ENCODE peak calls at places on chromosomes 1 and 21, in four cellular contexts. T is A549, C is K562, L is HepG2. U is an unnamed sample.

GRCh38 chr1:154975409-154976205 is 1.1 kb downstream of the CKS1B start:
- DNase-seq in L (no peak), C (no peak), T (peak), U (peak)

GRCh38 chr1:1510912-1511532 is 940 bp upstream of the ATAD3A start:
- DNase-seq in C (peak), T (peak), L (peak), U (no peak)

GRCh38 chr1:231699769-231700168 is 73.2 kb downstream of the DISC1 start:
- DNase-seq in C (no peak), T (no peak), L (no peak), U (no peak)

GRCh38 chr1:207752456-207753132 is 740 bp downstream of the CD46 start:
- DNase-seq in C (peak), L (peak), T (peak), U (no peak)

GRCh38 chr1:60894121-60894520 is 188.2 kb upstream of the NFIA start:
- DNase-seq in L (no peak), C (no peak), T (no peak), U (no peak)

GRCh38 chr1:233432916-233433315 is 105.4 kb downstream of the MAP3K21 start:
- DNase-seq in C (no peak), T (no peak), L (no peak), U (no peak)

GRCh38 chr21:43988506-43989230 is 23.4 kb upstream of the TRAPPC10 start:
- DNase-seq in L (no peak), T (no peak), C (no peak), U (no peak)

GRCh38 chr1:199089393-199090122 is 450.7 kb downstream of the PTPRC start:
- DNase-seq in L (no peak), C (no peak), T (no peak), U (peak)

GRCh38 chr1:2543543-2544092 is 12.6 kb upstream of the TNFRSF14 start:
- DNase-seq in T (no peak), L (no peak), C (no peak), U (no peak)

GRCh38 chr1:202107801-202108731 is 14.7 kb upstream of the GPR37L1 start:
- DNase-seq in T (peak), L (no peak), C (peak), U (no peak)

GRCh38 chr1:20486457-20487235 is 636 bp upstream of the CAMK2N1 start:
- DNase-seq in L (peak), T (peak), C (peak), U (no peak)

GRCh38 chr1:8189931-8190483 is 127.9 kb upstream of the SLC45A1 start:
- DNase-seq in C (no peak), T (peak), L (peak), U (no peak)

GRCh38 chr1:221100196-221100950 is 221.1 kb downstream of the HLX start:
- DNase-seq in C (no peak), T (peak), L (no peak), U (no peak)

GRCh38 chr1:241600496-241600901 is 39.7 kb downstream of the CHML start:
- DNase-seq in L (no peak), C (no peak), T (no peak), U (peak)

GRCh38 chr1:212655668-212656440 is 43.8 kb downstream of the BATF3 start:
- DNase-seq in T (no peak), L (no peak), C (no peak), U (no peak)

GRCh38 chr1:197618065-197618464 is 157.2 kb downstream of the DENND1B start:
- DNase-seq in C (no peak), T (no peak), L (peak), U (no peak)

GRCh38 chr1:215797859-215798258 is 230.8 kb downstream of the KCTD3 start:
- DNase-seq in T (no peak), L (no peak), C (no peak), U (no peak)

GRCh38 chr1:44276901-44277300 is 63.6 kb downstream of the DMAP1 start:
- DNase-seq in L (no peak), T (no peak), C (no peak), U (no peak)

GRCh38 chr1:98333936-98334335 is 327.6 kb upstream of the SNX7 start:
- DNase-seq in T (no peak), L (no peak), C (no peak), U (no peak)

GRCh38 chr21:43361493-43362296 is 65.2 kb downstream of the SIK1 start:
- DNase-seq in C (no peak), L (no peak), T (no peak), U (peak)

GRCh38 chr1:25609921-25610320 is 6.7 kb upstream of the MAN1C1 start:
- DNase-seq in C (no peak), T (no peak), L (no peak), U (no peak)

GRCh38 chr1:205003358-205004145 is 39.5 kb upstream of the CNTN2 start:
- DNase-seq in L (no peak), C (no peak), T (no peak), U (no peak)

GRCh38 chr1:39047374-39048229 is 21.5 kb downstream of the NDUFS5 start:
- DNase-seq in C (peak), T (peak), L (peak), U (peak)

GRCh38 chr1:192311281-192311680 is 5.5 kb upstream of the RGS21 start:
- DNase-seq in C (no peak), L (peak), T (peak), U (no peak)

GRCh38 chr1:38589036-38589435 is 270.5 kb downstream of the RRAGC start:
- DNase-seq in C (no peak), T (no peak), L (no peak), U (no peak)

GRCh38 chr1:226723640-226724532 is 15.2 kb downstream of the ITPKB start:
- DNase-seq in C (peak), L (no peak), T (no peak), U (no peak)

GRCh38 chr21:18000961-18001522 is 181.9 kb upstream of the C21orf91 start:
- DNase-seq in C (no peak), T (no peak), L (peak), U (no peak)

DNA sequence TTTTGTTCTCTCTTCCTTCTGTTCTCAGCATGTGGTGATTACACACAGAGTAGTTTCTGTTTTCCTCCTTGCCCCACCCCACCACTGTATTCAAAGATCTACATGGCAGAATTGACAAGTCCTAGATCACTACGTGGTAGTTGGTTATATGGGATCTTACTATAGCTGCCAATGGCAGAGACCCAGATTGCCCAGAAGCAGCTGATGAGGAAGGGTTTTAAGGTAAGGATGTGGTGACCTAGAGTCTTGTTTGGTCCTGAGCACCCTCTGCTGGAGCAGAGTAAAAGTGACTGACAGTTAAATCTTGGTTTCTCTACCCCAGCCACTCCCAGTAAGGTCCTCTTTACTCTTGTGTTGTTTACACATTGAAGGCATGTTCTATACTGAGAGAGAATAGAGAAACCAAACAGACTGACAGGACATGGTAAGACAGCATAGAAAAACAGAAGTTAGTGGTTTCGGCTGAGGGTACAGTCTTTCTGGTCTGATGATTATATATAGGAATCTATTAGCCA is 22.8 kb upstream of the STRIP1 start:
- DNase-seq in L (peak), C (peak), T (peak), U (peak)
- TF ChIP-seq CTCF in L (peak), C (peak), T (peak), U (peak)

GRCh38 chr1:157562515-157562914 is 10.2 kb upstream of the FCRL5 start:
- DNase-seq in C (no peak), T (no peak), L (no peak), U (peak)
- TF ChIP-seq CHD4 in C (no peak), T (no peak), L (no peak), U (no peak)

GRCh38 chr1:167510244-167510643 is 8.1 kb downstream of the CD247 start:
- DNase-seq in T (no peak), L (no peak), C (peak), U (no peak)
- TF ChIP-seq CTCF in T (no peak), L (no peak), C (no peak), U (no peak)

DNA sequence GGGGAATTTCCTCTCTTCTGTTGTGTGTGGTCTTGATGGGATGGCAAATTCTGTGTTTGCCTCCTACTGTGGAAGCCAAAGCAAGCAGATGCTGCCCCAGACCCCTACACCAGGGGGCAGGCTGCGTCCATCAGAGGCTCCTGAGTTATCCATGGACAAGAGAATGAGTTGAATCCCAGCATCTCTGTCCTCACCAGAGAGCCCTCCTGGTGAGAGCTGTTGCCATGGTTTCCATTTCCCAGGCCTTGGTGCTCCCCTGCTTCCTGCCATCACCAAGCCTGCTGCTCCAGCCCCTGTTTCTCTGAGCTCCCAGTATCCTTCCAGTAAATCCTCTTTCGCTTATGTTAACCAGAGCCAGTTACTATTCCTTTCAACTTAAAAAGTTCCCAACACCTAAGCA is 20.4 kb upstream of the GNG12 start:
- DNase-seq in L (peak), T (peak), C (peak), U (no peak)
- TF ChIP-seq CHD4 in L (no peak), T (no peak), C (no peak), U (no peak)

DNA sequence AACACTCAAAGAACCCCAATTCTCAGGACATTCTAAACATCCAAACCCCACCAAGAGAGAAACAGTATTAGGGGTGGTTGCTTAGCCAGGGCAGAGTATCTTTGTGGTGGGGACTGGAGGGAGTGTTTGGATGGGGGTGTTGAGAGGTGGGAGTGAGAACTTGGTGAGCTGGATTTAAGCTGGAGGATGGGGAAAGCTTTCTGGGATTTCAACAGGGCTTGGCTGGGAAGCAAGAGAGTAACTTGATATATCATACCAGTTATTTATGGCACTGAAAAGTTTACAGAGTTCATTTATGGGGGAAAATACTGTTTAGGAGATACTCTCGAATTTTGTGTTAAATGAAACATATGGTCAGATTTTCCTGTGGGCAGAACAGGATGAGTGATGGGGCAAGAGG is 6.8 kb upstream of the CNIH3 start:
- DNase-seq in C (no peak), L (no peak), T (no peak), U (no peak)
- TF ChIP-seq CTCF in C (no peak), L (no peak), T (no peak), U (no peak)

DNA sequence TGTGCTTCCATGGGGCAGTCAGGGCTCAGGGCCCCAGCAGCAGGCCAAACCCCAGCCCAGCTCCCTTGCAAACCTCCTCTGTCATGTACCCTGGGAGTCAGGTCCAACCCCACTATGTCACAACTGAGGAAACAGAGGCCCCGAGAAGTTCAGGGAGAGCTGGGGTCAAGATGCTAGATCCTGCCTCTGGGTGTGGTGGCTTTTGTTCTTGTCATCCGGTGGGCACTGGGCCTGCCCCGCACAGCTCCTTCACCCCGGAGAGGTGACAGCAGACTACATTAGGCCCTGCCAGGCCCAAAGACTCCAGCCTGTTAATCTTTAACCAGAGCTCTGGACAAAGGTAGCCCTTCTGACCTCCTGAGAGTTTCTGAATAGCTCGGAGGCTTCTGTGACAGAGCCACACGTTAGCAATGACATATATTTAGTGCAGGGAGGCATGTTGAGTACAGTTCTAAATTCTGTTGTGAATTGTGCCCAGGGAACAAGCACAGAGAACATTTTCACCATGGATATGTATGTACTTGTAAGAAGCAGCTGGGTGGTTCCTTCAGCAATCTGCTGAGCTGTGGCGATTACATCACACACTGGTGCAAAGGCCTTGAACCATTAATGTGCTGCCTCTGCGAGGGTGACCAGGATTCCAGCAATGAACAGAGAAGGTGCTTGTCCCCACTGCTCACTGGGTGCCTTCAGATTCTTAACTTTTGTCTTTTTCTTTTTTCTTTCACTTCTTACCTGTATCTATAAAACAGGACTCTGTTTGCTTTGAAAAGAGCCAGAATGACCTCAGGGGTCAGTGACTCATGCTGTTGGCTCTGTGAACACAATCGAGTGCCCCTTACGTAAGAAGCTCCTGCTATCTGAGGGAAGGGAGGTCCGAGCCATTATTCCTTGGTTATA is 102.8 kb downstream of the RHOU start:
- DNase-seq in C (peak), L (peak), T (peak), U (no peak)
- TF ChIP-seq CHD4 in C (no peak), L (peak), T (no peak), U (no peak)

GRCh38 chr21:37871121-37871862 is 45.0 kb downstream of the KCNJ6 start:
- DNase-seq in T (peak), L (no peak), C (no peak), U (no peak)

GRCh38 chr21:37874904-37875780 is 41.1 kb downstream of the KCNJ6 start:
- DNase-seq in C (no peak), L (no peak), T (no peak), U (no peak)

GRCh38 chr21:37874481-37874880 is 41.8 kb downstream of the KCNJ6 start:
- DNase-seq in C (no peak), L (no peak), T (no peak), U (no peak)

GRCh38 chr21:37870229-37870628 is 46.0 kb downstream of the KCNJ6 start:
- DNase-seq in T (no peak), C (no peak), L (no peak), U (no peak)

GRCh38 chr21:37873655-37874054 is 42.6 kb downstream of the KCNJ6 start:
- DNase-seq in L (no peak), T (peak), C (no peak), U (no peak)
- TF ChIP-seq CTCF in L (no peak), T (no peak), C (peak), U (no peak)

DNA sequence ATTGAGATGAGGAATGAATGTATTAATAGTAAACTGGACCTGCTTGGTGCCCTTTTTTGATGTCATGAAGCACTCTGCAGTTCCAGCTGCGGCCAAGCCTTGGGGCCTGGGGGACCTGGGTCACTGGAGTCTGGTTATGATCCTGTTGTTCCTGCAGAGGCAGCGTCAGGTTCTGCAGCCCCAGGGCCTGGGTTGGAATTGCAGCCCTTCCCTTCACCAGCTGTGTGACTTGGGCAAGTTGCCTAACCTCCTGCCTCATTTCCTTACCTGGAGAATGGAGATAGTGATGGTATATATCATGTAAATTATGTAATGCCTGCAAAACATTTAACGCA is 9.1 kb upstream of the ATP5PO start:
- DNase-seq in C (no peak), L (no peak), T (no peak), U (no peak)
- TF ChIP-seq CHD4 in C (no peak), L (no peak), T (no peak), U (no peak)

GRCh38 chr1:100035214-100035613 is 65.4 kb downstream of the SLC35A3 start:
- DNase-seq in L (no peak), T (no peak), C (no peak), U (no peak)
- TF ChIP-seq CTCF in L (no peak), T (no peak), C (no peak), U (no peak)

GRCh38 chr1:246641394-246641793 is 75.1 kb downstream of the CNST start:
- DNase-seq in L (no peak), C (no peak), T (no peak), U (no peak)
- TF ChIP-seq CHD4 in L (no peak), C (no peak), T (no peak), U (no peak)